ENCODE peak calls at places on chromosomes 6 and 20, in four cellular contexts. C is GM12878, E is K562, I is HepG2. Z is an unnamed sample.

GRCh38 chr6:32953775-32954174 is 878 bp upstream of the HLA-DMA start:
- DNase-seq in C (no peak), I (no peak), E (no peak), Z (no peak)

GRCh38 chr6:111846511-111847409 is 26.5 kb downstream of the FYN start:
- DNase-seq in I (no peak), C (no peak), E (no peak), Z (no peak)

GRCh38 chr20:47146703-47147102 is 209.8 kb downstream of the ZMYND8 start:
- DNase-seq in E (no peak), C (no peak), I (peak), Z (no peak)

GRCh38 chr6:1988843-1989242 is 256.6 kb downstream of the GMDS start:
- DNase-seq in C (no peak), I (no peak), E (no peak), Z (peak)

GRCh38 chr6:15522856-15523529 is 139.8 kb downstream of the DTNBP1 start:
- DNase-seq in I (no peak), E (no peak), C (no peak), Z (no peak)

GRCh38 chr6:170265655-170266054 is 25.2 kb downstream of the DLL1 start:
- DNase-seq in E (no peak), I (peak), C (no peak), Z (no peak)

GRCh38 chr20:10922941-10923340 is 249.1 kb upstream of the JAG1 start:
- DNase-seq in I (no peak), E (no peak), C (no peak), Z (no peak)

GRCh38 chr6:17102258-17102870 is 514 bp downstream of the STMND1 start:
- DNase-seq in C (no peak), E (no peak), I (no peak), Z (no peak)

GRCh38 chr6:6131492-6132109 is 124.9 kb upstream of the NRN1 start:
- DNase-seq in C (no peak), I (peak), E (peak), Z (peak)

GRCh38 chr6:96236471-96236870 is 220.7 kb downstream of the FUT9 start:
- DNase-seq in I (no peak), C (no peak), E (no peak), Z (no peak)

GRCh38 chr20:38302721-38303120 is 1.2 kb upstream of the BPI start:
- DNase-seq in C (no peak), E (peak), I (no peak), Z (no peak)

GRCh38 chr6:42369568-42369967 is 82.2 kb downstream of the TRERF1 start:
- DNase-seq in E (peak), C (no peak), I (no peak), Z (no peak)

GRCh38 chr20:20334489-20334888 is 33.4 kb upstream of the INSM1 start:
- DNase-seq in E (no peak), I (no peak), C (peak), Z (no peak)

GRCh38 chr6:163626073-163626867 is 211.8 kb downstream of the QKI start:
- DNase-seq in I (no peak), C (no peak), E (no peak), Z (no peak)

GRCh38 chr20:23667666-23668065 is 21.2 kb downstream of the CST4 start:
- DNase-seq in E (no peak), I (no peak), C (no peak), Z (no peak)

GRCh38 chr20:23666698-23667097 is 22.1 kb downstream of the CST4 start:
- DNase-seq in C (no peak), I (no peak), E (no peak), Z (no peak)

GRCh38 chr20:23669327-23669726 is 19.5 kb downstream of the CST4 start:
- DNase-seq in I (no peak), C (no peak), E (no peak), Z (no peak)

GRCh38 chr20:23669866-23670265 is 19.0 kb downstream of the CST4 start:
- DNase-seq in C (no peak), I (no peak), E (no peak), Z (no peak)

DNA sequence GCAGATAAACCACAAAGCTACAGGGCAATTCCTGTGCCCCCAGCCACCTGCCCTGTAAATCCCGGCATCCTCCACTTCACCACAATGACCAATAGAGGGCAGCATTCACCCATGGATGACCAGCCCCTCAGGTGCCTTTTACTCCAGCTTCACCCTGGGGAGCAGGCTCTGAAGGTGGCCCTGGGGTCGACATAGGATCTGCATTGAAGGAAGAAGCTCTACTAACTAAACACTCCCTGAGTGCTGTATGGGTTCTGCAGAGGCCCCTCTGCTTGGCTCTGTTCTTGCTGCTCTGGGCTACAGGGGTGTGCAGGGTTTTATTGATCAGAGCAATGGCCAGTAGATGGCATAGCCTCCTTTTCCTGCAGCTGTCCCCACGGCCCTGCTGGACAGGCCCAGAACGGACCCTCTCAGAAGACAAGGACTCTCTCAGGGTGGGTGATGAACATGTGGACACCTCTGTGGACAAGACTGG is 20.3 kb downstream of the CST4 start:
- DNase-seq in I (peak), C (no peak), E (peak), Z (peak)
- TF ChIP-seq TARDBP in I (no peak), C (no peak), E (no peak), Z (no peak)

DNA sequence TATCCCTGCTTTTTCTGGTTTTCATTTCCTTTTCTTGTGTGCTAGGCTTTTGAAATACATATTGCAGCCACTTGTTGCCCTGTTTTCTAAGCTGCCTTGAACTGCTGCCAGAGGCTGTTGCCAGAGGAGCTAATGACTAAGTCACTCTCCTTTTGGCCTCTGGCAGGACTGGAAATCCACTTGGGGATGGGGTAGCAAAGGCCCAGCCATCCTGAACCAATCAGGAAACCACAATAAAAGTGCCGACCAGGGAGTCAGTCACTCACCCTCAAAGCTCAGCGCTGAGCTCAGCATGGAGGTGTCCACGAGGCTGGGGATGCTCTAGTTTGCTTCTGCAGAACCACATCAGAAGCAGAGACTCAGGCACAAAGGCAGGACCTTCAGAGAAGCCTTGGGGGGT is 813.0 kb downstream of the DHX35 start:
- DNase-seq in E (no peak), I (no peak), C (no peak), Z (no peak)
- TF ChIP-seq BHLHE40 in E (no peak), I (no peak), C (no peak), Z (no peak)

GRCh38 chr6:93849857-93850256 is 430.5 kb upstream of the EPHA7 start:
- DNase-seq in I (no peak), C (no peak), E (no peak), Z (peak)
- TF ChIP-seq TARDBP in I (no peak), C (no peak), E (no peak), Z (no peak)

GRCh38 chr6:116099036-116099435 is 1.6 kb upstream of the NT5DC1 start:
- DNase-seq in C (no peak), I (no peak), E (no peak), Z (no peak)

GRCh38 chr6:116101790-116102189 is 1.1 kb downstream of the NT5DC1 start:
- DNase-seq in I (no peak), C (no peak), E (no peak), Z (no peak)

GRCh38 chr6:116101298-116101718 is 655 bp downstream of the NT5DC1 start:
- DNase-seq in I (no peak), E (peak), C (no peak), Z (no peak)

GRCh38 chr6:116102856-116103255 is 2.2 kb downstream of the NT5DC1 start:
- DNase-seq in I (no peak), E (no peak), C (no peak), Z (no peak)

GRCh38 chr6:116100419-116101297 is at the start of gene NT5DC1:
- DNase-seq in C (peak), E (peak), I (peak), Z (peak)
- TF ChIP-seq BHLHE40 in C (peak), E (no peak), I (no peak), Z (no peak)

DNA sequence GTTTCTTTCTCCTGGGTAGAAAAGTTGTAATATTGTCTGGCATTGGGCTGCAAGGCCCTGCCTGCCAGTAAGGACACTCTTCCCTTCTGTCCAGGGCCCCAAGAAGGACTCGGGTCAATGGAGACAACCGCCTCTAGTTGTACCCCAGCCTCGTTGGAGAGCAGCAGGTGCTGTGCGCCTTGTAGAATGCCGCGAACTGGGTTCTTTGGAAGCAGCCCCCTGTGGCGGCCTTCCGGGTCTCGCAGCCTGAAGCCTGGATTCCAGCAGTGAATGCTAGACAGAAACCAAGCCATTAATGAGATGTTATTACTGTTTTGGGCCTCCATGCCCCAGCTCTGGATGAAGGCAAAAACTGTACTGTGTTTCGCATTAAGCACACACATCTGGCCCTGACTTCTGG is 37.0 kb downstream of the PLCG1 start:
- DNase-seq in C (no peak), E (no peak), I (no peak), Z (no peak)
- TF ChIP-seq TARDBP in C (no peak), E (no peak), I (no peak), Z (no peak)

GRCh38 chr20:4164246-4164645 is 148.9 kb upstream of the RNF24 start:
- DNase-seq in I (no peak), C (no peak), E (no peak), Z (no peak)

GRCh38 chr20:4166726-4167035 is 151.3 kb upstream of the RNF24 start:
- DNase-seq in C (no peak), I (no peak), E (no peak), Z (no peak)

GRCh38 chr20:4165984-4166725 is 150.8 kb upstream of the RNF24 start:
- DNase-seq in C (no peak), E (no peak), I (no peak), Z (no peak)

GRCh38 chr20:4169360-4170214 is 154.2 kb upstream of the RNF24 start:
- DNase-seq in E (no peak), C (no peak), I (no peak), Z (no peak)

GRCh38 chr20:4167261-4168004 is 152.1 kb upstream of the RNF24 start:
- DNase-seq in E (no peak), C (no peak), I (peak), Z (no peak)
- TF ChIP-seq BHLHE40 in E (no peak), C (no peak), I (no peak), Z (no peak)

DNA sequence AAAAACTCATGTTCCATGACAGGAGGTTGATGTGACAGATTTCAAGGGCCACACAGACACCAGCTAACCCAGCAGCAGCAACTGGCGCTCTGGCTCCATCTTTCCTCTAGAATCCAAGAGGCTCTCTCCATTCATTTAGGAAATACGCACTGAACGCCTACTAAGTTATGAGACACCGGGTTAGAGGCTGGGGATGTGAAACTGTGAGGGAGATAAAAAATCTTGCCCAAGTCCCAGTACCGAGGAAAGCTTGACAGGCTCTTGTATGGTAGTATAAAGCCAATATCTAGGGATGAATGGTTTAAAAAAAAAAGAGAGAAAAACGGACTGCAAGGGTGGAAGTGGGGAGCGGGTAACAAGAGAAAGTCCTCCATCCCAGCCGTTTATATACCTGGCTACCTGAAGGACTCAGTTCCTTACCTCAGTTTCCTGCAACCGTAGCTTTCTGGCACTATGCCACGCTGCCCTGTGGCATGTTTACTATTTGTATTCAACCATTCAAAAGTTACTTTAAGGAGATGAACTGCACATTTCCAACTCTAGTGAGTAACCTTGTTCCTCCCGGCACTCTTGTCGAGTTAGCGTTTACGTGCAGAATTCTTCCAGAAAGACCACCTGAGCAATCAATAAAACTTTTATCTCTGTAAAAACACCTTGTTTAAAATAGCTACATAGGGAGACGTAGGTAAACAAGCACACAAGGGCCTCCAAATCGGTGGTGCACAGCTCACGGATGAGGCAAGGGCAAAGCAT is 1.7 kb downstream of the BEND3 start:
- DNase-seq in I (no peak), E (no peak), C (no peak), Z (no peak)
- TF ChIP-seq TARDBP in I (no peak), E (no peak), C (no peak), Z (no peak)

DNA sequence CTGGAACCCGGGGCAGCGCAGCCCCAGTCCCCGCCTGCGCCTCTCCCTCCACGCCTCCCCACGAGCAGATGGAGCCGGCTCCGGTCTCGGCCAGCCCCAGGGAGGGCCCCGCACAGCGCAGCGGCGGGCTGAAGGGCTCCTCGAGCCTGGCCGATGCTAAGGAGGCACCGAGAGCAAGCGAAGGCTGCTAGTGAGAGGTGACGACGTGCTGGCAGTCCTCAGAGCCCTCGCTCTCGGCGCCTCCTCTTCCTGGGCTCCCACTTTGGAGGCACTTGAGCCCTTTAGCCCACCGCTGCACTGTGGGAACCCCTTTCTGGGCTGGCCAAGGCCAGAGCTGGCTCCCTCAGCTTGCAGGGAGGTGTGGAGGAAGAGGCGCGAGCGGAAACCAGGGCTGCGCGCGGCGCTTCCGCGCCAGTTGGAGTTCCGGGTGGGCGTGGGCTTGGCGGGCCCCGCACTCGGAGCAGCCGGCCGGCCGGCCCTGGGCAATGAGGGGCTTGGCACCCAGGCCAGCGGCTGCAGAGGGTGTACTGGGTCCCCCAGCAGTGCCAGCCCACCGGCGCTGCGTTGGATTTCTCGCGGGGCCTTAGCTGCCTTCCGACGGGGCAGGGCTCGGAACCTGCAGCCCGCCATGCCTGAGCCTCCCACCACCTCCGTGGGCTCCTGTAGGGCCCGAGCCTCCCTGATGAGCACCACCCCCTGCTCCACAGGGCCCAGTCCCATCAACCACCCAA is 2.5 kb upstream of the TMEM14C start:
- DNase-seq in I (peak), E (no peak), C (no peak), Z (no peak)
- TF ChIP-seq BHLHE40 in I (no peak), E (no peak), C (peak), Z (no peak)

Z was measured in HEK293T.